ENCODE peak calls at places on chromosomes 16 and 17, in four cellular contexts. H is naive thymus-derived CD4-positive, alpha-beta T cell; C is effector memory CD4-positive, alpha-beta T cell; Y is fibroblast of lung. A is an unnamed sample.

GRCh38 chr17:78870621-78871020 is 30.0 kb upstream of the USP36 start:
- DNase-seq in H (no peak), C (no peak), Y (no peak), A (no peak)

GRCh38 chr17:62963296-62963695 is 2.7 kb upstream of the TANC2 start:
- DNase-seq in H (no peak), C (no peak), Y (peak), A (peak)

GRCh38 chr16:17287401-17287800 is 183.4 kb downstream of the XYLT1 start:
- DNase-seq in H (no peak), C (no peak), Y (no peak), A (no peak)

GRCh38 chr16:27995378-27995777 is 68.1 kb downstream of the GSG1L start:
- DNase-seq in H (no peak), C (no peak), Y (no peak), A (no peak)

GRCh38 chr16:72291531-72291981 is 119.6 kb upstream of the PMFBP1 start:
- DNase-seq in H (no peak), C (no peak), Y (peak), A (peak)

GRCh38 chr17:44920565-44920940 is 5.3 kb upstream of the GFAP start:
- DNase-seq in H (no peak), C (no peak), Y (no peak), A (no peak)

GRCh38 chr16:28495795-28496749 is 1.6 kb downstream of the APOBR start:
- DNase-seq in H (no peak), C (no peak), Y (no peak), A (no peak)

GRCh38 chr16:27455700-27456099 is 53.7 kb downstream of the IL21R start:
- DNase-seq in H (no peak), C (no peak), Y (no peak), A (no peak)

GRCh38 chr17:31487648-31488263 is 96.3 kb downstream of the RAB11FIP4 start:
- DNase-seq in H (peak), C (peak), Y (no peak), A (no peak)

GRCh38 chr16:931171-931570 is 39.6 kb downstream of the LMF1 start:
- DNase-seq in H (no peak), C (no peak), Y (no peak), A (no peak)

GRCh38 chr17:74744714-74745547 is 3.5 kb upstream of the NHERF1 start:
- DNase-seq in H (peak), C (peak), Y (peak), A (no peak)

GRCh38 chr16:87860553-87861299 is 8.6 kb downstream of the SLC7A5 start:
- DNase-seq in H (no peak), C (no peak), Y (peak), A (peak)

GRCh38 chr17:33272438-33272837 is 20.7 kb downstream of the ASIC2 start:
- DNase-seq in H (no peak), C (no peak), Y (no peak), A (no peak)

GRCh38 chr17:19759934-19760530 is 11.9 kb upstream of the ALDH3A1 start:
- DNase-seq in H (no peak), C (no peak), Y (no peak), A (no peak)

GRCh38 chr17:57622886-57623433 is 122.1 kb downstream of the CCDC182 start:
- DNase-seq in H (no peak), C (no peak), Y (peak), A (peak)

GRCh38 chr17:60817187-60817586 is 139.5 kb downstream of the BCAS3 start:
- DNase-seq in H (no peak), C (no peak), Y (peak), A (peak)

GRCh38 chr16:69404275-69404805 is 18.5 kb upstream of the TERF2 start:
- DNase-seq in H (no peak), C (no peak), Y (peak), A (no peak)

GRCh38 chr16:89602273-89602951 is 11.0 kb upstream of the DPEP1 start:
- DNase-seq in H (no peak), C (peak), Y (peak), A (peak)

GRCh38 chr17:13311301-13311700 is 290.4 kb downstream of the HS3ST3A1 start:
- DNase-seq in H (no peak), C (no peak), Y (peak), A (peak)

GRCh38 chr17:6753006-6753445 is 2.8 kb upstream of the XAF1 start:
- DNase-seq in H (peak), C (peak), Y (peak), A (peak)

GRCh38 chr17:4609761-4610160 is 25.4 kb downstream of the SMTNL2 start:
- DNase-seq in H (no peak), C (no peak), Y (no peak), A (no peak)

GRCh38 chr16:1993731-1994131 is 4.0 kb downstream of the SYNGR3 start:
- DNase-seq in H (no peak), C (no peak), Y (no peak), A (no peak)

GRCh38 chr17:79670537-79671386 is 59.9 kb upstream of the RBFOX3 start:
- DNase-seq in H (no peak), C (no peak), Y (no peak), A (no peak)

GRCh38 chr16:88827727-88828126 is 16.0 kb upstream of the APRT start:
- DNase-seq in H (no peak), C (no peak), Y (no peak), A (no peak)

GRCh38 chr17:66275651-66276050 is 26.8 kb upstream of the PRKCA start:
- DNase-seq in H (no peak), C (no peak), Y (peak), A (peak)

GRCh38 chr16:54507091-54507490 is 220.5 kb upstream of the IRX3 start:
- DNase-seq in H (no peak), C (no peak), Y (no peak), A (no peak)

GRCh38 chr16:80527297-80527696 is 13.5 kb upstream of the DYNLRB2 start:
- DNase-seq in H (peak), C (no peak), Y (peak), A (no peak)

GRCh38 chr17:39926588-39927100 is 757 bp downstream of the ORMDL3 start:
- DNase-seq in H (peak), C (peak), Y (no peak), A (no peak)

GRCh38 chr17:44235583-44235936 is 16.1 kb upstream of the UBTF start:
- DNase-seq in H (no peak), C (no peak), Y (no peak), A (no peak)

GRCh38 chr16:51133130-51133529 is 17.9 kb downstream of the SALL1 start:
- DNase-seq in H (no peak), C (no peak), Y (no peak), A (no peak)

GRCh38 chr16:51133691-51134090 is 17.4 kb downstream of the SALL1 start:
- DNase-seq in H (no peak), C (no peak), Y (no peak), A (no peak)

GRCh38 chr16:51137097-51137496 is 14.0 kb downstream of the SALL1 start:
- DNase-seq in H (no peak), C (no peak), Y (no peak), A (no peak)

GRCh38 chr16:51134269-51134812 is 16.7 kb downstream of the SALL1 start:
- DNase-seq in H (no peak), C (no peak), Y (no peak), A (no peak)

GRCh38 chr16:51134876-51135275 is 16.2 kb downstream of the SALL1 start:
- DNase-seq in H (no peak), C (no peak), Y (no peak), A (no peak)
- H3K4me3 ChIP-seq in H (no peak), C (no peak), Y (no peak), A (no peak)

DNA sequence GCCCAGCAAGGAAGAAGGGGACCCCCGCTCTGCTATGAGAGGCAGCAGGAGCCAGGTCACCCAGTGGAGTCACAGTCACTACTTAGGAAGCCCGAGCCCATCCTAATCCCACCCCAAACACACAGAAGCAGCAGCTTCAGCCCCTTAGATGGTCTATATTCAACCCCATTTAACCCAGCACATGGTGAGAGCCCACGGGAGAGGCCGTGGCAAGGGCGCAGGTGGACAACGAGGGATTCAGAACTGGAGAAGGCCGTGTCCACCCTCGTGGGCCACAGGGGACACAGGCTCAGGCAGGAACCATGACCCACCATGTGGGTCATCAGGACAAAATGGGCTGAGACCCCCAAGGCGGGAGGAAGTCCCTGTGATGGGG is 1.6 kb upstream of the TRPV3 start:
- DNase-seq in H (no peak), C (no peak), Y (no peak), A (no peak)
- H3K4me3 ChIP-seq in H (no peak), C (no peak), Y (no peak), A (no peak)

GRCh38 chr16:85900031-85900792 is 1.2 kb downstream of the IRF8 start:
- DNase-seq in H (no peak), C (no peak), Y (no peak), A (no peak)
- H3K4me3 ChIP-seq in H (no peak), C (no peak), Y (no peak), A (no peak)

GRCh38 chr16:24988137-24988535 is 27.0 kb downstream of the ARHGAP17 start:
- DNase-seq in H (no peak), C (no peak), Y (no peak), A (no peak)

GRCh38 chr16:24988593-24989338 is 26.4 kb downstream of the ARHGAP17 start:
- DNase-seq in H (no peak), C (no peak), Y (peak), A (no peak)

GRCh38 chr16:24984903-24985675 is 30.1 kb downstream of the ARHGAP17 start:
- DNase-seq in H (no peak), C (no peak), Y (no peak), A (no peak)

GRCh38 chr16:24984101-24984500 is 31.1 kb downstream of the ARHGAP17 start:
- DNase-seq in H (no peak), C (no peak), Y (no peak), A (no peak)

DNA sequence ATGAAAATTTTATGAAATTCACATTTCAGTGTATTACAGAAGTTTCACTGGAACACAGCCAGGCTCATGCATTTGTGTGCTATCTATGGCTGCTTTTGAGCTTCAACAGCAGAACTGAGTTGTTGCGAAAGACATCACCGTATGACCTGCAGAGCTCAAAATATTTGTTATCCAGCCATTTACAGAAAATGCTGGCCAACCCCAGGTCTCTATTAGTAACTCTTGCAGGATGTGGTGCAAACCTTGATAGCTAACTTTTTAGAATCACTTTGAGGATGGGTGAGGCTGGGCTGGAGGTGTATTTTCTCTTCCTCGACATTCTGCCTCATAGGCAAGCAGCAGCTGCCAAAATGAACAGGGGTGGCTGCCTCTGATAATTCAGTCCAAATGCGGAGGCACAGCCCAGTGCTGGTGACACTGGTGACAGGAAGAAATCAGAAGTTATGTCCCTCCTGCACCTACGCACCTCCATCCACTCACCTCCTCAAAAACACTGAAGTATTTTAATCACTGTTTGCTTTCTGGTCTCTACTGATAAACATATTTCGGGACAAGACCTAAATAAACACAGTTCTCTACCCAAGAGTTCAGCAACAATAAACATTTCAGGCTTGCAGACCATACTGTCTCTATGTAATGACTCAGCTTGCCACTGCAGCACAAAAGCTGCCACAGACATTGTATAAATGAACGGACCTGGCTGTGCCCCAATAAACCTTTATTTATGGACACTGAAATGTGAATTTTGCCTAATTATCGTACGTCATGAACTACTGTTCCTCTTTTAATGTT is 28.5 kb downstream of the ARHGAP17 start:
- DNase-seq in H (no peak), C (no peak), Y (peak), A (peak)
- H3K4me3 ChIP-seq in H (no peak), C (no peak), Y (peak), A (no peak)

DNA sequence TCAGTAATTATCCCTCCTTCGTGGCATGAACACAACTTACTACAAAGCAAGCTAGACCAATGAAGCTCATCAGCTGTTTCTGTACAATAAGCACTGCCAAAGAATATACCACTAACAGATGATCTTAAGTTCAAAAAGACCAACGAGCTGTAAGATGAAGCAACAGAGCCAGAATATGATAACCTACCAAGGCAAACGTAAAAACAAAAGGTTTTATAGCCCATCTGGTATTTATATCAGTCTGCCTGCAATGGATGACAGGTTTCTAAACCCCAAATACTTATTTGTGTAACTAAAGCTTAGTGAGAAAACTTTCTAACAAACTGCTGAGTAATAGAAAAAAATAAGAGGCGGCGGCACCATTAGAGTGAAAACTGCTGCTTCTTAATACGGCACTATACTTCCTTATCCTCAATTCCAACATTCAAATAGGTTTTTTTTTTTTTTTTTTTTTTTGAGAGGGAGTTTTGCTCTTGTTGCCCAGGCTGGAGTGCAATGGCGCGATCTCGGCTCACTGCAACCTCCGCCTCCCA is 22.2 kb downstream of the NME2 start:
- DNase-seq in H (no peak), C (no peak), Y (peak), A (no peak)
- H3K4me3 ChIP-seq in H (no peak), C (no peak), Y (no peak), A (no peak)

GRCh38 chr17:17303010-17303846 is at the start of gene NT5M:
- DNase-seq in H (peak), C (peak), Y (peak), A (no peak)

GRCh38 chr17:17304521-17304985 is 1.4 kb downstream of the NT5M start:
- DNase-seq in H (peak), C (no peak), Y (no peak), A (no peak)

GRCh38 chr17:17298108-17298507 is 5.1 kb upstream of the NT5M start:
- DNase-seq in H (no peak), C (no peak), Y (no peak), A (no peak)

GRCh38 chr17:17303847-17304490 is 796 bp downstream of the NT5M start:
- DNase-seq in H (no peak), C (no peak), Y (no peak), A (no peak)

GRCh38 chr17:17300624-17301568 is 2.3 kb upstream of the NT5M start:
- DNase-seq in H (no peak), C (no peak), Y (peak), A (no peak)
- H3K4me3 ChIP-seq in H (peak), C (no peak), Y (no peak), A (peak)

GRCh38 chr16:75249441-75249840 is 2.0 kb downstream of the BCAR1 start:
- DNase-seq in H (no peak), C (no peak), Y (no peak), A (no peak)

GRCh38 chr16:75248536-75249380 is 2.7 kb downstream of the BCAR1 start:
- DNase-seq in H (no peak), C (no peak), Y (no peak), A (no peak)

GRCh38 chr16:75246504-75247205 is 4.8 kb downstream of the BCAR1 start:
- DNase-seq in H (no peak), C (no peak), Y (peak), A (no peak)

GRCh38 chr16:75247249-75247648 is 4.2 kb downstream of the BCAR1 start:
- DNase-seq in H (no peak), C (no peak), Y (no peak), A (no peak)

GRCh38 chr16:75248142-75248535 is 3.3 kb downstream of the BCAR1 start:
- DNase-seq in H (no peak), C (no peak), Y (no peak), A (no peak)
- H3K4me3 ChIP-seq in H (no peak), C (no peak), Y (peak), A (no peak)

GRCh38 chr16:75044800-75045361 is 46.1 kb downstream of the ZNRF1 start:
- DNase-seq in H (no peak), C (no peak), Y (peak), A (no peak)

GRCh38 chr16:75042423-75043174 is 43.8 kb downstream of the ZNRF1 start:
- DNase-seq in H (no peak), C (no peak), Y (no peak), A (no peak)

GRCh38 chr16:75048051-75048450 is 49.2 kb downstream of the ZNRF1 start:
- DNase-seq in H (no peak), C (no peak), Y (no peak), A (no peak)

GRCh38 chr16:75043175-75043937 is 44.5 kb downstream of the ZNRF1 start:
- DNase-seq in H (no peak), C (no peak), Y (no peak), A (no peak)

DNA sequence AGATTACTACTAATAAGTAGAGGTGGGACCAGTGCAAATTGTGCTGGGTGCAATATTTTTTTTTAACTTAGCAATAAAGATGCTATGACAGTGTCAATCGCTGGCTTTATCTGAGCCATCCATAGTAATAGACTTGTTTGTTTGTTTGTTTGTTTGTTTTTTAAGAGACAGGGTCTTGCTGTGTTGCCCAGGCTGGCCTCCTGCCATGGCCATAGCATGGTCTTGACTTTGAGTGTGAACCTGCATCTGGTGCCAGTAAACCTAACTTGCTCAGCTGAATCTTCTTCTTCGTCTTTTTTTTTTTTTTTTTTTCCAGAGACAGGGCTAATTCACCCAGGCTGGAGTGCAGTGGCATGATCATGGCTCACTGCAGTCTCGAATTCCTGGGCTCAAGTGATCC is 46.6 kb downstream of the ZNRF1 start:
- DNase-seq in H (no peak), C (no peak), Y (no peak), A (no peak)
- H3K4me3 ChIP-seq in H (no peak), C (no peak), Y (no peak), A (no peak)